ENCODE peak calls at places on chromosomes 1 and 21, in four cellular contexts. H is K562, D is A549, Y is HepG2. Q is an unnamed sample.

GRCh38 chr21:39518055-39518844 is 66.5 kb downstream of the SH3BGR start:
- DNase-seq in H (peak), D (peak), Y (peak), Q (peak)

GRCh38 chr1:149937779-149938178 is 1.1 kb upstream of the MTMR11 start:
- DNase-seq in H (no peak), D (no peak), Y (no peak), Q (no peak)

GRCh38 chr1:51969038-51969705 is 21.3 kb downstream of the RAB3B start:
- DNase-seq in H (no peak), D (peak), Y (peak), Q (no peak)

GRCh38 chr1:47986741-47987140 is 10.4 kb downstream of the TRABD2B start:
- DNase-seq in H (no peak), D (no peak), Y (no peak), Q (no peak)

GRCh38 chr1:12424150-12424549 is 193.9 kb downstream of the DHRS3 start:
- DNase-seq in H (no peak), D (no peak), Y (no peak), Q (no peak)

GRCh38 chr21:44889625-44890337 is 16.3 kb upstream of the PTTG1IP start:
- DNase-seq in H (no peak), D (no peak), Y (no peak), Q (no peak)

GRCh38 chr1:157748262-157748817 is 28.6 kb downstream of the FCRL2 start:
- DNase-seq in H (no peak), D (no peak), Y (no peak), Q (no peak)

GRCh38 chr1:77126309-77126708 is 92.9 kb downstream of the PIGK start:
- DNase-seq in H (no peak), D (peak), Y (peak), Q (peak)

GRCh38 chr1:91548382-91549040 is 47.9 kb downstream of the CDC7 start:
- DNase-seq in H (no peak), D (no peak), Y (no peak), Q (no peak)

GRCh38 chr21:26843912-26844257 is 1.3 kb downstream of the ADAMTS1 start:
- DNase-seq in H (no peak), D (peak), Y (no peak), Q (no peak)

GRCh38 chr1:220748091-220748934 is at the start of gene MTARC2:
- DNase-seq in H (no peak), D (peak), Y (peak), Q (peak)

GRCh38 chr1:202623075-202623474 is 87.2 kb downstream of the SYT2 start:
- DNase-seq in H (peak), D (peak), Y (no peak), Q (no peak)

GRCh38 chr1:9990944-9991343 is 6.1 kb upstream of the RBP7 start:
- DNase-seq in H (no peak), D (no peak), Y (no peak), Q (no peak)

GRCh38 chr1:184517130-184517529 is 130.3 kb downstream of the C1orf21 start:
- DNase-seq in H (no peak), D (no peak), Y (no peak), Q (no peak)

GRCh38 chr1:86470859-86471258 is 2.1 kb downstream of the CLCA1 start:
- DNase-seq in H (no peak), D (no peak), Y (no peak), Q (no peak)

GRCh38 chr1:154476791-154477190 is 25.2 kb upstream of the TDRD10 start:
- DNase-seq in H (no peak), D (no peak), Y (no peak), Q (no peak)

GRCh38 chr1:154478639-154479038 is 23.4 kb upstream of the TDRD10 start:
- DNase-seq in H (peak), D (peak), Y (peak), Q (no peak)

GRCh38 chr1:154471304-154471703 is 30.7 kb upstream of the TDRD10 start:
- DNase-seq in H (no peak), D (no peak), Y (no peak), Q (no peak)

GRCh38 chr1:154478013-154478412 is 24.0 kb upstream of the TDRD10 start:
- DNase-seq in H (no peak), D (no peak), Y (no peak), Q (no peak)

DNA sequence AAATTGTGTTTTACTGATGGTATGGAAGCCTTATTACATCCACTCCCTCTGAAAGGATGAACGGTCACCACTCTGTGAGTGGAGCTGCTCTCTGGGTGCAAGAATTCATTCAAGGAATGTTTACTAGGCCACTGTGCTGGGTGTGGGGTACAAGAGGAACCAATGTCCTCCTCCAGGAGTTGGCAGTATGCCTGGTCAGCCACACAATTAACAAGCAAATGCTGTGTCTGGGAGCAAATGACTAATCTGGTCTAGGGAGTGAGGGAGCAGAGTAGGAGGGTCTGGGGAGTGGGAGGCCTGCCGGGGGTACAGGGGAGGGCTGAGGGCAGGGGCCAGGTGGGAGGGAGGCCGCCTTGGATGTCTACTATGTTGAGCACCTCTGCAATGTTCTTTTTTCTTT is 27.2 kb upstream of the TDRD10 start:
- DNase-seq in H (no peak), D (peak), Y (peak), Q (no peak)
- TF ChIP-seq USF2 in H (no peak), D (no peak), Y (no peak), Q (no peak)

GRCh38 chr1:207316141-207316540 is 5.3 kb upstream of the CD55 start:
- DNase-seq in H (no peak), D (no peak), Y (no peak), Q (no peak)

GRCh38 chr1:207315435-207315834 is 6.0 kb upstream of the CD55 start:
- DNase-seq in H (no peak), D (no peak), Y (no peak), Q (no peak)

GRCh38 chr1:207318072-207318619 is 3.3 kb upstream of the CD55 start:
- DNase-seq in H (no peak), D (no peak), Y (no peak), Q (no peak)

GRCh38 chr1:207317561-207317960 is 3.9 kb upstream of the CD55 start:
- DNase-seq in H (no peak), D (no peak), Y (no peak), Q (no peak)

GRCh38 chr1:207316622-207317510 is 4.6 kb upstream of the CD55 start:
- DNase-seq in H (no peak), D (no peak), Y (no peak), Q (no peak)
- TF ChIP-seq NR3C1 in H (no peak), D (no peak), Y (no peak), Q (no peak)

DNA sequence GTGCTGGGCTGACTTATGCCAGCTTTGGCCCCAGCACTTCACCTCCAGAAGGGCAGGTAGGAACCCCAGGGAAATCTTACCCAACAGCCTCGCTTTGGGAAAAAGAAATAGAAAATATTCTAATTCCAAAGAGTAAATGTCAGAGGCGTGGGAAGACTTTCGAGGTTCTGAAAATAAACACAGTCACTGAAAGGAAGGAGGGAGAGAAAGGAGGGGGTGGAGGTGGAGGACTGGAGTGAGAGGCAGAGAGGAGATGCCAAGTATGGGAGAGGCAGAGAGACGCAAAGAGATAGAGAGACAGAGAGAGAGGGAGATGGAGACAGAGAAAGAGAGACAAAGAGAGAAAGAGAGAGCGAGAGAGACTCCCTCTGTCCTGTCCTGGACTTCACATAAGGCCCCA is 395.0 kb downstream of the PTPRU start:
- DNase-seq in H (no peak), D (no peak), Y (no peak), Q (no peak)
- TF ChIP-seq USF2 in H (no peak), D (no peak), Y (no peak), Q (no peak)

GRCh38 chr1:238242156-238242555 is 351.4 kb upstream of the ZP4 start:
- DNase-seq in H (no peak), D (no peak), Y (no peak), Q (no peak)
- TF ChIP-seq NR3C1 in H (no peak), D (no peak), Y (no peak), Q (no peak)

GRCh38 chr1:201051399-201051798 is 27.9 kb upstream of the KIF21B start:
- DNase-seq in H (no peak), D (no peak), Y (no peak), Q (no peak)
- TF ChIP-seq USF2 in H (no peak), D (no peak), Y (no peak), Q (no peak)

GRCh38 chr1:183023146-183023600 is at the start of gene LAMC1:
- DNase-seq in H (peak), D (peak), Y (peak), Q (peak)
- TF ChIP-seq NR3C1 in H (no peak), D (no peak), Y (no peak), Q (no peak)

GRCh38 chr1:84620720-84621313 is 46.6 kb upstream of the CTBS start:
- DNase-seq in H (peak), D (peak), Y (peak), Q (peak)
- TF ChIP-seq USF2 in H (no peak), D (no peak), Y (no peak), Q (no peak)

DNA sequence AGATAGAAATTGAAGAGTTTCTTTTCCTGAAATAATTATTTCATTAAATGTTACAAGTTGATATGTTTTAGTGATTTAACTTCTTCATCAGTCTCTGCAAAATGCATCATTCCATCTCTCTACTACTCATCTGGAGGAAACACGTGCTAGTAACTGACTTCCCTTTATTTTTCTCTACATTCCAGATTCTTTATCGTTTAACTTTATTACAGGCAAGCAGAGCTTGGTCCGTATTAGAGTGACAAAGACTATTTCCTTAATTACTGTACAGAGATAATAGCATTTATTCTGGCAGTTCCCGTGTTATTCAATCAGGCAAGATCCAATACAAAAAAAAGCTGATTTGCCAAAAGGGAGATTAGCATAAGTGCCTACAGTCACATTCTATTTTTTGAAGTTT is 88.5 kb downstream of the TM2D1 start:
- DNase-seq in H (no peak), D (no peak), Y (no peak), Q (no peak)
- TF ChIP-seq NR3C1 in H (no peak), D (no peak), Y (no peak), Q (no peak)

DNA sequence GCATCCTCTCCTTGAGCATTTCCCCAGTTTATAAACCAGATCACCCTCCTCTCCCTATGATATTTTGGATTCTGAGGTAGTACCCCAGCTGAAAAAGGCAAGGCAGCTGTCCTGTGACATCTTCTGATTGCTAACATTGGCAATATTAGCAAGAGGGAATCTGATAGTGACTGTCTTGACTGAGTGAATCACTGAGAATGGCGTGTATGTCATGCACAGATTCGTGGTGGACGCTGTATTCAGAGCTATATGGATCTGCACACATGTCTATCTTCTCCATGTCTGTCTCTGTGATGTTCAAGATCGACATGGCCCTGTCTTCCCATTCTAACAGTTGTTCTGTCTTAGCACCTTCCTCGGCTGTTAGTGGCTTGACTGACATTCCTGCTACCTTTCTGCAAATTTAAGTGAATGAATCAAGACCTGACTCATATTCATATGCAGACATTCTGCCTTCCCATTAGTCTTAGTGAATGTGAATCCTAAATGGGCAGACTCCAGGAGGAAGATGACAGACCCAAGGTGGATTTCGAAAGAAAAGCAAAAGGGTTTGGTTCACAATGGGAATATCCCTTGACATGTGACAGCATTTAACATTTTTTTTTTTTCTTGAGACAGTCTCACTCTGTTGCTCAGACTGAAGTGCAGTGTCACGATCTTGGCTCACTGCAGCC is 97.7 kb downstream of the PGBD5 start:
- DNase-seq in H (no peak), D (peak), Y (no peak), Q (no peak)
- TF ChIP-seq USF2 in H (no peak), D (no peak), Y (no peak), Q (no peak)

Q was measured in WTC11.